ENCODE peak calls at places on chromosomes 3 and 15, in four cellular contexts. L, W, C and U are unnamed samples.
A peak's percentile ranks its signal among the peaks of the same experiment; 100 is the strongest.

GRCh38 chr3:85081191-85081895 is 122.6 kb downstream of the CADM2 start:
- DNase-seq in W (no peak), C (no peak), L (no peak), U (no peak)

GRCh38 chr15:29124581-29125381 is 144.8 kb downstream of the NSMCE3 start:
- DNase-seq in W (peak; percentile 26), L (no peak), C (peak; percentile 8), U (no peak)

GRCh38 chr15:62802612-62803011 is 239.9 kb upstream of the TPM1 start:
- DNase-seq in L (no peak), C (no peak), W (no peak), U (no peak)

GRCh38 chr3:39142067-39142466 is 11.3 kb downstream of the CSRNP1 start:
- DNase-seq in W (no peak), L (no peak), C (no peak), U (no peak)

GRCh38 chr3:9947025-9947995 is 4.9 kb downstream of the PRRT3 start:
- DNase-seq in L (no peak), W (peak; percentile 86), C (peak; percentile 35), U (no peak)

GRCh38 chr3:5690490-5690889 is 503.0 kb downstream of the EDEM1 start:
- DNase-seq in C (no peak), L (no peak), W (no peak), U (no peak)

GRCh38 chr15:45714501-45715488 is 80.0 kb downstream of the SQOR start:
- DNase-seq in C (peak; percentile 21), W (peak; percentile 54), L (peak; percentile 39), U (peak; percentile 65)

GRCh38 chr3:16179771-16180736 is 5.6 kb downstream of the GALNT15 start:
- DNase-seq in C (no peak), L (no peak), W (no peak), U (no peak)

GRCh38 chr15:31887246-31887645 is 143.1 kb upstream of the CHRNA7 start:
- DNase-seq in L (no peak), C (no peak), W (no peak), U (no peak)

GRCh38 chr15:71261934-71262333 is 146.7 kb downstream of the THSD4 start:
- DNase-seq in W (no peak), L (no peak), C (peak; percentile 27), U (no peak)

GRCh38 chr3:72606005-72606800 is 242.0 kb downstream of the SHQ1 start:
- DNase-seq in L (no peak), W (no peak), C (no peak), U (no peak)

GRCh38 chr3:172709776-172710708 is 825 bp downstream of the NCEH1 start:
- DNase-seq in L (no peak), C (no peak), W (peak; percentile 54), U (no peak)

GRCh38 chr3:189862385-189863023 is 231.3 kb downstream of the TP63 start:
- DNase-seq in L (no peak), W (no peak), C (peak; percentile 92), U (peak; percentile 66)

GRCh38 chr3:24226402-24226801 is 268.2 kb downstream of the THRB start:
- DNase-seq in L (no peak), W (no peak), C (no peak), U (no peak)

GRCh38 chr3:141410861-141411771 is 42.8 kb downstream of the ZBTB38 start:
- DNase-seq in C (no peak), L (no peak), W (no peak), U (no peak)

GRCh38 chr15:48330855-48331795 is at the start of gene DUT:
- DNase-seq in L (no peak), W (peak; percentile 90), C (no peak), U (peak; percentile 32)

GRCh38 chr3:173109143-173109542 is 31.9 kb downstream of the SPATA16 start:
- DNase-seq in L (no peak), W (no peak), C (no peak), U (no peak)

GRCh38 chr3:193563999-193564398 is 9.3 kb upstream of the ATP13A4 start:
- DNase-seq in C (no peak), W (peak; percentile 49), L (peak; percentile 7), U (no peak)

GRCh38 chr15:92521624-92522008 is 127.9 kb downstream of the ST8SIA2 start:
- DNase-seq in C (peak; percentile 70), L (peak; percentile 60), W (peak; percentile 52), U (peak; percentile 24)

GRCh38 chr3:14592836-14593235 is 52.7 kb upstream of the GRIP2 start:
- DNase-seq in C (no peak), L (no peak), W (no peak), U (no peak)

GRCh38 chr3:174536319-174536718 is 322.8 kb upstream of the NAALADL2 start:
- DNase-seq in W (no peak), C (no peak), L (no peak), U (no peak)

GRCh38 chr3:52225452-52226228 is at the start of gene TLR9:
- DNase-seq in L (no peak), W (no peak), C (no peak), U (no peak)
- H3K4me3 ChIP-seq in L (no peak within 1 kb of the TSS), W (no peak within 1 kb of the TSS), C (no peak within 1 kb of the TSS), U (no peak within 1 kb of the TSS)

DNA sequence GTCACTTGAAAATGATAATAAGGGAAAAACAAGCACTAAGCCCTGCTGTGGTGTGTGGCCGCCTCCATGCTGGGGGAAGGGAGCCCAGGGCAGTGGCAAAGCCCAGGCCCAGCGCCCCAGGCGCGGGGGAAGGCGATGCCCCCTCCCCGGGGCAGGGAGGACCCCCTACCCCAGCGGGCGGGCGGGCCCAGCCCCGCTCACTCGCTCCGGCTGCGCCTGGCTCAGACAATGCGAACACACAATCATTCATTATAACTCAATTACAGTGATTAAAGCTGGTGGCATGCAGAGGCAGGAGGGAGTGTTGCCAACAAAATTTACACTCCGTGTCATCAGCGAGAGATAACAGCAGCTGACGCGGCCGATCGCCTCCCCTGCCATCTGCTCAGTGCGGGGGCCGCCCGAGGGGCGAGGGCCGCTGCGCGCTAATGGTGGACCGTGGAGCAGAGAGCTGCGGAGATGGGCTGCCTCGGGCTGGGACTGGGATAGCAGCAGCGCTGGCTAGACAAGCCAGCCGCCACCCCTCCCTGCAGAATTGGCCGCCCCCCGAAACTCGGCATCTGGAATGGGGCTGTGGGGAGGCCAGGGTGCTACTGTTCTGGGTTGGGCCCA is 64.1 kb downstream of the TLE3 start:
- DNase-seq in C (peak; percentile 2), W (no peak), L (no peak), U (peak; percentile 33)
- H3K4me3 ChIP-seq in C (no peak overlapping the region), W (no peak overlapping the region), L (no peak overlapping the region), U (peak overlapping the region; percentile 18)

DNA sequence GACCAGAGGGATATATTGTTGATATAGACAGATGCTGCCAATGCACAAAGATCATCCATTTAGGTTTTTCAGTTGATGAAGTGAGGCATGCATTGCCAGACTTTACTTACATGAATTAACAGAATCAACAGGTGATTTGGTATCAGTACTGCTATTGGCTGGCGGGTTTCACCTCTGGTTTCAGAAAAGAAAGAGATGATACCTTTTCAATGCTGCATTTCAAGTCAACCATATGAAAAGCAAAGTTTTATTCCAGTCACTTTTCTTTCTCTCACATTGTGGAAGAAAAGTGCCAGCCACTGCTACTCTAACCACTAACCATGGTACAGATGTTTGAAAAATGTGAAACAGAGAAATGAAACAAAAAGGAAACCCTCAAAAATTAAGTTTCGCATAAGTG is 289.1 kb downstream of the TIGIT start:
- DNase-seq in W (no peak), C (no peak), L (no peak), U (no peak)
- H3K4me3 ChIP-seq in W (no peak overlapping the region), C (no peak overlapping the region), L (no peak overlapping the region), U (no peak overlapping the region)

DNA sequence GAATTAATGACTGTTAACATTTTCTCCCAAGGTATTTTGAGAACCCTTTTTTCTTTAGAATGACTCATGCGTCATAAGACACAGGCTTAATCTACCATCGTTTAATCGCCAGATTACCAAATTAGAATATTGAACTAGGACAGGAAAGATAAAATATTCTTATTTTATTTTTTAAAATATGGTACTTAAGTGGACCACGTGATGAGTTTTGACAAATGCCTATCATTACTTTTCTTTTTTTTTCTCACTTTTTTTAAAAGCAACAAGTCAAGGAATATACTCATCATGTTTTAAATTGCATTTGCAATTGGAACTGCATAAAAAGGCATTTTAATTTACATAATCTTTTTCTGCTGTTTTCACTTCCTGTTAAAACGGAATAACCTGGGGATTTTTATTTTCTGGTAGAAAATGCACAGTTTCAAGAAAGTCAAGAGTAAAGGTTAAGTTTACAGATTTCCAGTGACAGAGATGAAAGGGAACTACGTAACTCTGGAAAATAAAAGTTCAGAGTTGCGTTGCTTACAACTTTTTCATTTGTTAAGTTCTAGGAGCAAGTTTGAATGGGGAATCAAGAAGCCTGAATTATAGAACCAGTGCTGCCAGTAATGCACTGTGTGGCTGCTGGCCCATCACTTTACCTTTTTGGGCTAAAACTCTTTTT is 23.6 kb downstream of the SIAH2 start:
- DNase-seq in C (no peak), W (no peak), L (no peak), U (no peak)
- H3K4me3 ChIP-seq in C (no peak overlapping the region), W (no peak overlapping the region), L (no peak overlapping the region), U (no peak overlapping the region)

GRCh38 chr3:195154793-195155535 is 116.0 kb downstream of the XXYLT1 start:
- DNase-seq in W (peak; percentile 90), L (no peak), C (peak; percentile 85), U (peak; percentile 91)
- H3K4me3 ChIP-seq in W (no peak overlapping the region), L (no peak overlapping the region), C (no peak overlapping the region), U (no peak overlapping the region)

GRCh38 chr3:125108833-125109540 is 53.2 kb upstream of the HEG1 start:
- DNase-seq in W (no peak), L (no peak), C (no peak), U (no peak)

GRCh38 chr3:125107861-125108567 is 52.2 kb upstream of the HEG1 start:
- DNase-seq in L (no peak), W (no peak), C (peak; percentile 76), U (peak; percentile 77)

GRCh38 chr3:125110016-125110875 is 54.4 kb upstream of the HEG1 start:
- DNase-seq in C (peak; percentile 78), W (no peak), L (no peak), U (peak; percentile 95)

GRCh38 chr3:125110876-125111480 is 55.2 kb upstream of the HEG1 start:
- DNase-seq in L (no peak), C (no peak), W (no peak), U (no peak)

DNA sequence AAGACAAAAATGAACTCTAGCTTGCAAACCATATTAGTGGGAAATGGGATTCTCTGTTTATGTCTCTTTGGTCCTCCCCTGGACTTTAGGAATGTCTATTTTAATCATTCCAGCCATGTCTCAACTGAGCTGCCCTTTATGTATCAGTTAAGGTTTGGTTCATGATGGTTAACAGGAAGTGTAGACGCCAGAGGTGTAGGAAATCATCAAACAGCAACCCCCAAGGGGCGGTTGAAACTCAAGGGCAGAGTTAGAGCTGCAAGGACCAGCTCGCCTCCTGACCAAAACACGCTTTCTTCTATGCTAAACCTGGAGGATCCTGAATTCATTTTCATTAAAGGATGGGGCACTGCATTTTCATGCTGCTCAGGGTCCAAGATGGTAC is 53.7 kb upstream of the HEG1 start:
- DNase-seq in C (no peak), W (no peak), L (no peak), U (no peak)
- H3K4me3 ChIP-seq in C (peak overlapping the region; percentile 3), W (no peak overlapping the region), L (no peak overlapping the region), U (no peak overlapping the region)